ENCODE peak calls at places on chromosomes 13 and 19, in six cellular contexts. One of them, this sample, is unnamed.

GRCh38 chr19:1744133-1744665 is 9.1 kb upstream of the ONECUT3 start:
- DNase-seq in foreskin fibroblast: no peak
- DNase-seq in HFF-Myc: no peak
- DNase-seq in tibial artery: no peak
- DNase-seq in prostate gland: no peak
- DNase-seq in sigmoid colon: no peak
- DNase-seq in this sample: no peak

GRCh38 chr13:109345433-109345941 is 440.9 kb downstream of the IRS2 start:
- DNase-seq in tibial artery: no peak
- DNase-seq in foreskin fibroblast: peak
- DNase-seq in prostate gland: no peak
- DNase-seq in sigmoid colon: no peak
- DNase-seq in HFF-Myc: no peak
- DNase-seq in this sample: no peak

GRCh38 chr19:56596676-56597075 is 1.6 kb downstream of the ZNF71 start:
- DNase-seq in tibial artery: no peak
- DNase-seq in prostate gland: no peak
- DNase-seq in foreskin fibroblast: no peak
- DNase-seq in sigmoid colon: no peak
- DNase-seq in HFF-Myc: no peak
- DNase-seq in this sample: no peak

GRCh38 chr19:14565298-14565679 is 6.6 kb downstream of the NDUFB7 start:
- DNase-seq in sigmoid colon: no peak
- DNase-seq in prostate gland: no peak
- DNase-seq in HFF-Myc: no peak
- DNase-seq in foreskin fibroblast: no peak
- DNase-seq in tibial artery: no peak
- DNase-seq in this sample: no peak

GRCh38 chr19:18781047-18781600 is 10.0 kb downstream of the COMP start:
- DNase-seq in prostate gland: no peak
- DNase-seq in sigmoid colon: no peak
- DNase-seq in HFF-Myc: no peak
- DNase-seq in foreskin fibroblast: no peak
- DNase-seq in tibial artery: no peak
- DNase-seq in this sample: no peak

GRCh38 chr13:76812971-76813691 is 73.1 kb downstream of the KCTD12 start:
- DNase-seq in sigmoid colon: no peak
- DNase-seq in prostate gland: no peak
- DNase-seq in foreskin fibroblast: peak
- DNase-seq in HFF-Myc: no peak
- DNase-seq in tibial artery: peak
- DNase-seq in this sample: no peak

GRCh38 chr19:47094557-47095517 is 18.7 kb downstream of the ZC3H4 start:
- DNase-seq in HFF-Myc: no peak
- DNase-seq in tibial artery: no peak
- DNase-seq in prostate gland: no peak
- DNase-seq in foreskin fibroblast: no peak
- DNase-seq in sigmoid colon: no peak
- DNase-seq in this sample: peak

GRCh38 chr19:17121736-17122293 is 46.2 kb downstream of the MYO9B start:
- DNase-seq in foreskin fibroblast: no peak
- DNase-seq in sigmoid colon: no peak
- DNase-seq in tibial artery: no peak
- DNase-seq in prostate gland: no peak
- DNase-seq in HFF-Myc: no peak
- DNase-seq in this sample: peak

GRCh38 chr19:33486407-33486806 is 35.2 kb downstream of the PEPD start:
- DNase-seq in HFF-Myc: no peak
- DNase-seq in sigmoid colon: peak
- DNase-seq in tibial artery: no peak
- DNase-seq in prostate gland: no peak
- DNase-seq in foreskin fibroblast: no peak
- DNase-seq in this sample: no peak

GRCh38 chr19:38155453-38155852 is 68.6 kb downstream of the DPF1 start:
- DNase-seq in sigmoid colon: no peak
- DNase-seq in foreskin fibroblast: no peak
- DNase-seq in prostate gland: no peak
- DNase-seq in tibial artery: no peak
- DNase-seq in HFF-Myc: no peak
- DNase-seq in this sample: no peak

GRCh38 chr19:31340059-31341025 is 8.9 kb downstream of the TSHZ3 start:
- DNase-seq in tibial artery: no peak
- DNase-seq in prostate gland: peak
- DNase-seq in HFF-Myc: peak
- DNase-seq in sigmoid colon: no peak
- DNase-seq in foreskin fibroblast: peak
- DNase-seq in this sample: no peak

GRCh38 chr13:85099245-85099644 is 700.0 kb downstream of the SLITRK6 start:
- DNase-seq in foreskin fibroblast: no peak
- DNase-seq in sigmoid colon: no peak
- DNase-seq in tibial artery: no peak
- DNase-seq in HFF-Myc: no peak
- DNase-seq in prostate gland: no peak
- DNase-seq in this sample: no peak

GRCh38 chr13:100382787-100383186 is 205.8 kb downstream of the GGACT start:
- DNase-seq in foreskin fibroblast: no peak
- DNase-seq in HFF-Myc: no peak
- DNase-seq in prostate gland: no peak
- DNase-seq in sigmoid colon: no peak
- DNase-seq in tibial artery: no peak
- DNase-seq in this sample: no peak

GRCh38 chr19:11268783-11269267 is 6.5 kb upstream of the DOCK6 start:
- DNase-seq in sigmoid colon: peak
- DNase-seq in HFF-Myc: peak
- DNase-seq in tibial artery: peak
- DNase-seq in prostate gland: peak
- DNase-seq in foreskin fibroblast: peak
- DNase-seq in this sample: no peak

GRCh38 chr13:80214521-80214941 is 126.4 kb downstream of the SPRY2 start:
- DNase-seq in HFF-Myc: no peak
- DNase-seq in tibial artery: no peak
- DNase-seq in sigmoid colon: no peak
- DNase-seq in prostate gland: no peak
- DNase-seq in foreskin fibroblast: peak
- DNase-seq in this sample: peak

GRCh38 chr13:82257790-82258507 is 1624.3 kb downstream of the SLITRK1 start:
- DNase-seq in foreskin fibroblast: no peak
- DNase-seq in tibial artery: no peak
- DNase-seq in sigmoid colon: no peak
- DNase-seq in prostate gland: no peak
- DNase-seq in HFF-Myc: no peak
- DNase-seq in this sample: no peak

GRCh38 chr13:50691682-50692263 is 151.7 kb downstream of the DLEU7 start:
- DNase-seq in prostate gland: no peak
- DNase-seq in HFF-Myc: no peak
- DNase-seq in foreskin fibroblast: no peak
- DNase-seq in tibial artery: no peak
- DNase-seq in sigmoid colon: no peak
- DNase-seq in this sample: no peak

GRCh38 chr19:3784607-3785463 is 1.3 kb downstream of the MATK start:
- DNase-seq in foreskin fibroblast: peak
- DNase-seq in tibial artery: no peak
- DNase-seq in HFF-Myc: no peak
- DNase-seq in prostate gland: no peak
- DNase-seq in sigmoid colon: no peak
- DNase-seq in this sample: no peak

GRCh38 chr19:3785464-3785937 is 680 bp downstream of the MATK start:
- DNase-seq in tibial artery: no peak
- DNase-seq in foreskin fibroblast: no peak
- DNase-seq in prostate gland: no peak
- DNase-seq in HFF-Myc: no peak
- DNase-seq in sigmoid colon: no peak
- DNase-seq in this sample: no peak

GRCh38 chr19:3782903-3783302 is 3.3 kb downstream of the MATK start:
- DNase-seq in sigmoid colon: no peak
- DNase-seq in prostate gland: no peak
- DNase-seq in HFF-Myc: no peak
- DNase-seq in tibial artery: no peak
- DNase-seq in foreskin fibroblast: no peak
- DNase-seq in this sample: no peak

GRCh38 chr19:3782330-3782729 is 3.9 kb downstream of the MATK start:
- DNase-seq in HFF-Myc: no peak
- DNase-seq in tibial artery: no peak
- DNase-seq in prostate gland: no peak
- DNase-seq in sigmoid colon: no peak
- DNase-seq in foreskin fibroblast: no peak
- DNase-seq in this sample: no peak

DNA sequence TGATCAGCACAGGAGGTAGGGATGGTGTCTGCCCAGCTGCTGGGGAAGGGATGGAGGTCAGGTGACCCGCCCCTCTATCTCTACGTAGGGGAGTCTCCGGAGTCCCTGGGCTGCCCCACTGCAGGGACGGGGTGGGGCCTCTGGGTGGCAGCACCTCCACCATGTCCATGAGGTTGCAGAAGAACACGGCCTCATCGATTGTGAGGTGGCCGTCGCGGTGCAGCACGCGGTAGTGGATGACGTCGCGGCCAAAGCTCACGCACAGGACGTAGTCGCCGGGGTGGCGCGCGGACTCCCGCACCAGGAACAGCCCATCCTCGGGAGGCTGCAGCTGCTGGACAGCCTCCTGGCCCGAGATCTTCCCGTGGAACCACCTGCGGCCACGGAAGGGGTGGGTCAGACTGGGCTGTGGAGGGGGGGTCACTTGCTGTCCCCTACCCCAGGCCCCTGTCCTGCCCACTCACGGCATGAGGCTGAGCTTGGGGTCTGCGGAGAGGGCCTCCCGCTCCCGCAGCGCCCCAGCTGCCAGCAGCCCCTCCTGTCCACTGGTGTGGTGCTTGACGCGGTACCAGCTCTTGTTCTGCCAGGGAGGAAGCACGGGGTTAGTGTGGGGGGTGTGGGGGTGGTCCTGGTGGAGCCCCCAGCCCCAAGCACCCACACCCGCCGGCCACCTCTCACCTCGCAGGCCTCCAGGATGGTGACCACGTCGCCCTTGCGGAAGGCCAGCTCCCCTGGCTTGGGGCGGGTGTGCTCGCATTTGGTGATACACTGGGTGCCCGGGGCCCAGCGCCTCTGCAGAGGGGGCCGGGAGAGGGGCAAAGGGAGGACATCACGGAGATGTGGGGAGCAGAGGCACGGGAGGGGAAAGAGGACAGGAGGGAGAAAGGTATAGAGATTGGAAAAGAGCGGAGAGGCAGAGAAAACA is 2.3 kb downstream of the MATK start:
- DNase-seq in tibial artery: no peak
- DNase-seq in HFF-Myc: no peak
- DNase-seq in sigmoid colon: no peak
- DNase-seq in prostate gland: no peak
- DNase-seq in foreskin fibroblast: no peak
- DNase-seq in this sample: no peak
- TF ChIP-seq CTCF in tibial artery: no peak
- TF ChIP-seq CTCF in HFF-Myc: peak
- TF ChIP-seq CTCF in sigmoid colon: no peak
- TF ChIP-seq CTCF in prostate gland: no peak
- TF ChIP-seq CTCF in foreskin fibroblast: no peak
- TF ChIP-seq CTCF in this sample: peak

DNA sequence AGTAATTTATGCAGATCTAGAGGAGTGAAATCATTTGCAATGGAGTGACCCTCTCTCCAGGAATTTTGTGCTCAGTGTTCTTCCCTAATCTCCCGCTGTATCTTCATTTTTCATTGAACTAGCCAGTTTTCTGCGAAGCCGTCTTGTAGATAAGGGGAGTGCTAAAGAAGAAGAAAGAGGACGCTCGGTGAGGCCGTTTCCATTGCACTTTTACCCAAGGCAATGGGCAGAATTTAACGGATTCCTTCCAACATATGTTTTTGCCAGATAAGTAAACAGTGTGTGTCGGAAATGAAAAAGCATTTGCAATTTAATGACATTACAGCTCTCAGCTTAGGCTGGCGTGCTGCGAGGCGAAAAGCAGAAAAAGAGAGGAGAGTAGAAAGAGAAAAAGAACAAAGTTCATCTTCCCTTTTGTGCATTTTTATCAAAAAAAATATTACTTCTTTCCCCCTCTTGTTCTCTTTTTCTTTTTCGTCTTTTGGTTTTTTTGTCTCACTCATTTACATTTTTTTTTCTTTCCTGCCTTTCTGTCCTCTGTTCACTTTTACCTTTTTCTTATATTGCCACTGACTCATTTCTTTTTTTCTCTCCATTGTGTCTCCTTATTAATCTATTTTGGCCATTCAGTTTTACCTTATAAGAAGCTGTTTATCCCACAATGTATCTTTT is 49.9 kb downstream of the SOX21 start:
- DNase-seq in tibial artery: no peak
- DNase-seq in prostate gland: no peak
- DNase-seq in sigmoid colon: no peak
- DNase-seq in foreskin fibroblast: no peak
- DNase-seq in HFF-Myc: no peak
- DNase-seq in this sample: no peak
- H3K4me3 ChIP-seq in tibial artery: no peak
- H3K4me3 ChIP-seq in prostate gland: no peak
- H3K4me3 ChIP-seq in sigmoid colon: no peak
- H3K4me3 ChIP-seq in foreskin fibroblast: no peak
- H3K4me3 ChIP-seq in HFF-Myc: no peak
- H3K4me3 ChIP-seq in this sample: no peak

GRCh38 chr13:47598340-47598911 is 402.6 kb downstream of the SUCLA2 start:
- DNase-seq in HFF-Myc: no peak
- DNase-seq in prostate gland: no peak
- DNase-seq in foreskin fibroblast: no peak
- DNase-seq in tibial artery: no peak
- DNase-seq in sigmoid colon: no peak
- DNase-seq in this sample: no peak
- TF ChIP-seq CTCF in HFF-Myc: peak
- TF ChIP-seq CTCF in prostate gland: no peak
- TF ChIP-seq CTCF in foreskin fibroblast: peak
- TF ChIP-seq CTCF in tibial artery: peak
- TF ChIP-seq CTCF in sigmoid colon: no peak
- TF ChIP-seq CTCF in this sample: no peak

GRCh38 chr13:110387451-110388140 is 80.5 kb downstream of the COL4A2 start:
- DNase-seq in sigmoid colon: peak
- DNase-seq in prostate gland: peak
- DNase-seq in tibial artery: peak
- DNase-seq in foreskin fibroblast: no peak
- DNase-seq in HFF-Myc: no peak
- DNase-seq in this sample: peak

GRCh38 chr13:110390572-110390971 is 83.5 kb downstream of the COL4A2 start:
- DNase-seq in HFF-Myc: peak
- DNase-seq in sigmoid colon: no peak
- DNase-seq in foreskin fibroblast: peak
- DNase-seq in prostate gland: no peak
- DNase-seq in tibial artery: no peak
- DNase-seq in this sample: no peak

GRCh38 chr13:110392510-110393233 is 85.6 kb downstream of the COL4A2 start:
- DNase-seq in foreskin fibroblast: no peak
- DNase-seq in prostate gland: no peak
- DNase-seq in HFF-Myc: no peak
- DNase-seq in tibial artery: no peak
- DNase-seq in sigmoid colon: no peak
- DNase-seq in this sample: no peak

GRCh38 chr13:110391273-110391672 is 84.2 kb downstream of the COL4A2 start:
- DNase-seq in sigmoid colon: no peak
- DNase-seq in foreskin fibroblast: no peak
- DNase-seq in prostate gland: no peak
- DNase-seq in HFF-Myc: no peak
- DNase-seq in tibial artery: no peak
- DNase-seq in this sample: no peak

GRCh38 chr13:110388141-110388943 is 81.3 kb downstream of the COL4A2 start:
- DNase-seq in tibial artery: no peak
- DNase-seq in sigmoid colon: peak
- DNase-seq in foreskin fibroblast: no peak
- DNase-seq in HFF-Myc: no peak
- DNase-seq in prostate gland: peak
- DNase-seq in this sample: no peak
- H3K4me3 ChIP-seq in tibial artery: peak
- H3K4me3 ChIP-seq in sigmoid colon: peak
- H3K4me3 ChIP-seq in foreskin fibroblast: no peak
- H3K4me3 ChIP-seq in HFF-Myc: no peak
- H3K4me3 ChIP-seq in prostate gland: no peak
- H3K4me3 ChIP-seq in this sample: no peak